ENCODE peak calls at places on chromosomes 6 and 20, in five cellular contexts. L is B cell, W is epithelial cell of esophagus, B is AG09309, Y is uterus. R is an unnamed sample.

GRCh38 chr6:108106261-108106660 is 31.7 kb upstream of the OSTM1 start:
- DNase-seq in W (no peak), B (no peak), L (no peak), Y (no peak), R (no peak)

GRCh38 chr6:127342296-127342945 is 988 bp downstream of the ECHDC1 start:
- DNase-seq in Y (no peak), W (no peak), L (peak), B (no peak), R (no peak)

GRCh38 chr6:168535711-168536110 is 94.7 kb downstream of the SMOC2 start:
- DNase-seq in L (no peak), B (no peak), Y (no peak), W (no peak), R (no peak)

GRCh38 chr6:132210886-132211563 is 190.2 kb downstream of the MOXD1 start:
- DNase-seq in L (no peak), W (no peak), Y (no peak), B (no peak), R (no peak)

GRCh38 chr6:35019831-35020230 is 121.3 kb downstream of the TCP11 start:
- DNase-seq in W (no peak), Y (no peak), B (no peak), L (no peak), R (no peak)

GRCh38 chr20:43507150-43508080 is at the start of gene L3MBTL1:
- DNase-seq in W (peak), B (no peak), Y (no peak), L (peak), R (peak)

GRCh38 chr6:7234547-7234946 is 78.5 kb downstream of the SSR1 start:
- DNase-seq in B (no peak), Y (no peak), W (peak), L (no peak), R (no peak)

GRCh38 chr6:35411066-35411465 is 41.1 kb upstream of the FANCE start:
- DNase-seq in L (peak), Y (no peak), W (no peak), B (no peak), R (no peak)

GRCh38 chr6:137798261-137798660 is 68.8 kb upstream of the TNFAIP3 start:
- DNase-seq in Y (no peak), W (no peak), B (no peak), L (no peak), R (no peak)

GRCh38 chr6:135159531-135159930 is 21.6 kb upstream of the MYB start:
- DNase-seq in B (no peak), L (no peak), W (peak), Y (no peak), R (no peak)

GRCh38 chr20:34390769-34391447 is 27.8 kb downstream of the ITCH start:
- DNase-seq in L (no peak), W (peak), Y (peak), B (peak), R (no peak)

GRCh38 chr6:19354181-19354580 is 483.0 kb upstream of the ID4 start:
- DNase-seq in W (no peak), L (no peak), Y (no peak), B (no peak), R (no peak)

GRCh38 chr6:73248192-73248898 is 14.7 kb downstream of the KHDC1 start:
- DNase-seq in L (no peak), W (no peak), B (no peak), Y (no peak), R (no peak)

GRCh38 chr6:157080986-157081391 is 242.3 kb downstream of the TMEM242 start:
- DNase-seq in L (no peak), Y (no peak), B (no peak), W (no peak), R (no peak)

GRCh38 chr6:43983632-43984031 is 143.6 kb downstream of the MRPL14 start:
- DNase-seq in Y (no peak), W (no peak), B (no peak), L (no peak), R (no peak)

GRCh38 chr20:47235853-47236638 is 120.5 kb downstream of the ZMYND8 start:
- DNase-seq in W (no peak), L (no peak), Y (no peak), B (no peak), R (no peak)

GRCh38 chr6:86856937-86857563 is 80.3 kb upstream of the HTR1E start:
- DNase-seq in B (peak), L (peak), W (peak), Y (no peak), R (peak)

GRCh38 chr20:62446398-62446985 is 19.2 kb upstream of the RBBP8NL start:
- DNase-seq in W (no peak), L (no peak), B (no peak), Y (no peak), R (no peak)

GRCh38 chr6:45026003-45026516 is 302.1 kb upstream of the RUNX2 start:
- DNase-seq in W (peak), B (peak), L (no peak), Y (no peak), R (no peak)

GRCh38 chr20:36238153-36238552 is 1.9 kb downstream of the AAR2 start:
- DNase-seq in Y (no peak), B (no peak), W (no peak), L (no peak), R (no peak)

GRCh38 chr20:1718604-1719384 is 61.2 kb upstream of the SIRPG start:
- DNase-seq in Y (peak), B (peak), L (no peak), W (peak), R (no peak)

GRCh38 chr20:57001126-57001767 is 265.2 kb downstream of the BMP7 start:
- DNase-seq in Y (no peak), L (no peak), B (no peak), W (no peak), R (no peak)

GRCh38 chr6:134870677-134871498 is 79.0 kb downstream of the ALDH8A1 start:
- DNase-seq in Y (no peak), L (no peak), W (peak), B (no peak), R (peak)

GRCh38 chr6:89197141-89197540 is 20.0 kb downstream of the GABRR1 start:
- DNase-seq in Y (no peak), B (no peak), W (no peak), L (no peak), R (no peak)

GRCh38 chr6:135067891-135068290 is 13.3 kb upstream of the HBS1L start:
- DNase-seq in Y (no peak), B (no peak), W (no peak), L (no peak), R (no peak)

GRCh38 chr6:165624871-165625639 is 38.0 kb downstream of the PDE10A start:
- DNase-seq in Y (no peak), L (no peak), B (no peak), W (no peak), R (no peak)

GRCh38 chr20:24059174-24059573 is 70.6 kb upstream of the GGTLC1 start:
- DNase-seq in B (no peak), W (no peak), Y (no peak), L (no peak), R (no peak)

GRCh38 chr6:79984261-79984660 is 20.2 kb upstream of the TTK start:
- DNase-seq in Y (no peak), B (no peak), L (no peak), W (peak), R (no peak)

GRCh38 chr6:45416700-45417099 is 39.0 kb upstream of the SUPT3H start:
- DNase-seq in L (no peak), Y (no peak), B (no peak), W (no peak), R (no peak)

GRCh38 chr6:42344756-42345155 is 107.0 kb downstream of the TRERF1 start:
- DNase-seq in B (no peak), Y (no peak), L (no peak), W (no peak), R (no peak)

GRCh38 chr6:64334646-64335045 is 699.0 kb downstream of the PHF3 start:
- DNase-seq in W (no peak), Y (no peak), L (no peak), B (no peak), R (no peak)

GRCh38 chr20:11001767-11002540 is 328.2 kb upstream of the JAG1 start:
- DNase-seq in B (no peak), Y (no peak), W (peak), L (no peak), R (no peak)

GRCh38 chr6:113894712-113895674 is 37.8 kb downstream of the MARCKS start:
- DNase-seq in W (no peak), Y (no peak), B (no peak), L (no peak), R (no peak)

GRCh38 chr20:46895906-46896242 is 1.2 kb downstream of the EYA2 start:
- DNase-seq in L (no peak), Y (no peak), W (no peak), B (no peak), R (no peak)

GRCh38 chr20:54680872-54681297 is 205.5 kb downstream of the DOK5 start:
- DNase-seq in Y (no peak), B (no peak), W (peak), L (peak), R (peak)
- TF ChIP-seq CTCF in Y (peak), B (peak), W (peak), L (peak), R (peak)

GRCh38 chr6:15434823-15435380 is 189.0 kb downstream of the JARID2 start:
- DNase-seq in Y (no peak), W (no peak), L (no peak), B (no peak), R (no peak)
- TF ChIP-seq CTCF in Y (no peak), W (no peak), L (no peak), B (no peak), R (no peak)

GRCh38 chr6:5238336-5238735 is 22.4 kb downstream of the LYRM4 start:
- DNase-seq in Y (no peak), L (no peak), B (no peak), W (no peak), R (no peak)
- TF ChIP-seq CTCF in Y (no peak), L (no peak), B (no peak), W (no peak), R (no peak)

DNA sequence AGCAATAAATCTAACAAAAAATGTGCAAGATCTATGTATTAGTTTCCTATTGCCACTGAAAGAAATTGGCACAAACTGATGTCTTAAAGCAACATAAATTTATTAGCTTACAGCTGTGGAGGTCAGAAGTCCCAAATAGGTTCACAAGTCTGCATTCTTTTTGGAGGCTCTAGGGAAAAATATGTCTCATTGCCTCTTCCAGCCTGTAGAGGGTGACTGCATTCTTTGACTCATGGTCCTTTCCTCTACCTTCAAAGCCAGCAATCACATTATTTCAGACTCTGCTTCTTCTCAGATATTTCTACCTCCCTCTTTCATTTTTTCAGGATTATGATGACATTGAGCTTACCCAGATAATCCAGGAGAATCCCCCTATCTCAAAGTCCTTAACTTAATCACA is 1531.1 kb downstream of the KHDRBS2 start:
- DNase-seq in L (no peak), B (no peak), W (peak), Y (no peak), R (no peak)
- TF ChIP-seq CTCF in L (no peak), B (no peak), W (peak), Y (no peak), R (no peak)

GRCh38 chr6:169755162-169755561 is 3.7 kb downstream of the ERMARD start:
- DNase-seq in B (no peak), Y (no peak), W (no peak), L (no peak), R (no peak)
- TF ChIP-seq CTCF in B (no peak), Y (no peak), W (no peak), L (no peak), R (no peak)

DNA sequence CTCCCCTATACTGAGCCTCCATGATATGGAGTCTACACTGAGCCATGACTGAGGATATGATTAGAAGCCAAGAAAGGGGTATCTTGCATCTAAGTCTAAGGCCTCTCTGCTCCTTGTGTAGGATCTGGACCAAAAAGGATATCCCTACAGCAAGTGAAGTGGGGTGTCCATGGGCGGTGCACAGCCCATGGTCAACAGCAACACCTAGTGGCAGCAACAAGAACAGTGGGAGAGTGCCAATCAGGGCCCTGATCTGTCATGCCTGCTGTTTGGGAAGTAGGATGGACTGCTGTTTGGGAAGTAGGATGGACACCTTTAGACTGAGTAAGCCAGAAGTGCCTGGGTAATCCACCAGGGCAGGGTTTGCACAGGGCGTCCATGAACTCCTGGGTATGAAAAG is 22.4 kb downstream of the PTGIS start:
- DNase-seq in Y (no peak), W (no peak), L (no peak), B (no peak), R (no peak)
- TF ChIP-seq CTCF in Y (no peak), W (peak), L (no peak), B (peak), R (no peak)

GRCh38 chr6:38063973-38064372 is 244.4 kb downstream of the ZFAND3 start:
- DNase-seq in B (no peak), Y (no peak), W (no peak), L (no peak), R (no peak)

GRCh38 chr6:38067263-38067980 is 247.9 kb downstream of the ZFAND3 start:
- DNase-seq in W (no peak), B (no peak), Y (no peak), L (peak), R (no peak)

GRCh38 chr6:38064431-38064830 is 244.9 kb downstream of the ZFAND3 start:
- DNase-seq in L (no peak), Y (no peak), W (no peak), B (no peak), R (no peak)

GRCh38 chr6:38065734-38066133 is 246.2 kb downstream of the ZFAND3 start:
- DNase-seq in W (no peak), L (no peak), B (no peak), Y (no peak), R (peak)

DNA sequence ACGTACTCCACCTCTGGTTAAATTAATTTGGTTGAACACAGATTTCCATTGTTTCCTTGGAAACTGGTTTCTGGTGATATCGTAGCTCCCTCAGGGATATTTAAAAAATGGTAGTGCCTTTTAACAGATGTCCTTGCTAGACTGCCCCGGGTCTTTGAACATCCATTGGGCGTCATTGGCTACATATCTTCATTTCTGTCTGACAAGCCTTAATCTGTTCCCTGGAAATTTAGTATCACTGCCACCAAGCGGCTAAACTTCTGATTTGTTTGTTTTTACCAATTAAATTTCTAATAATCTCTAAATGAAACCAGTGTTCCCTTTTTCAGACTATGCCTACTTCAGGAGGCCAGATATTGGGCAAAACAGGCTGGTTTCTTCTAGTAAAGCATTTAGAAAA is 249.3 kb downstream of the ZFAND3 start:
- DNase-seq in Y (no peak), B (no peak), L (no peak), W (no peak), R (no peak)
- TF ChIP-seq CTCF in Y (peak), B (no peak), L (no peak), W (no peak), R (peak)

GRCh38 chr20:6121504-6121903 is 1.3 kb downstream of the FERMT1 start:
- DNase-seq in L (no peak), B (no peak), Y (no peak), W (peak), R (no peak)
- TF ChIP-seq CTCF in L (no peak), B (no peak), Y (no peak), W (no peak), R (no peak)

GRCh38 chr20:63483834-63484233 is 11.4 kb upstream of the KCNQ2 start:
- DNase-seq in W (no peak), Y (no peak), L (no peak), B (no peak), R (no peak)
- TF ChIP-seq CTCF in W (no peak), Y (no peak), L (no peak), B (no peak), R (no peak)

GRCh38 chr6:26045046-26045938 is 41.9 kb upstream of the HFE start:
- DNase-seq in B (peak), W (peak), Y (peak), L (peak), R (peak)
- TF ChIP-seq CTCF in B (no peak), W (no peak), Y (no peak), L (no peak), R (peak)